ENCODE peak calls at places on chromosomes 7 and 10, in seven cellular contexts. N is AG04450; L is AG09309; A is fibroblast of pulmonary artery; K is cardiac muscle cell; Z is body of pancreas; W is CD8-positive, alpha-beta T cell. E is an unnamed sample.

GRCh38 chr7:74311305-74311744 is 22.1 kb downstream of the CLIP2 start:
- DNase-seq in K (no peak), N (no peak), A (peak; percentile 15), L (no peak), W (no peak), Z (no peak), E (no peak)

GRCh38 chr10:51804861-51805260 is 105.5 kb upstream of the CSTF2T start:
- DNase-seq in K (peak; percentile 27), Z (no peak), W (no peak), L (peak; percentile 8), N (peak; percentile 7), A (peak; percentile 22), E (no peak)

GRCh38 chr7:90625562-90625961 is 29.4 kb downstream of the CDK14 start:
- DNase-seq in W (no peak), K (peak; percentile 95), N (peak; percentile 16), L (no peak), Z (peak; percentile 39), A (peak; percentile 93), E (no peak)

GRCh38 chr7:30148951-30149459 is 14.2 kb downstream of the MTURN start:
- DNase-seq in N (no peak), K (no peak), A (no peak), W (peak; percentile 60), L (no peak), Z (peak; percentile 56), E (no peak)

GRCh38 chr7:155788616-155789000 is 23.7 kb downstream of the SHH start:
- DNase-seq in L (no peak), K (no peak), W (no peak), N (no peak), A (no peak), Z (no peak), E (no peak)

GRCh38 chr10:91410638-91411367 is 659 bp downstream of the HECTD2 start:
- DNase-seq in N (no peak), Z (peak; percentile 20), W (no peak), A (peak; percentile 54), K (peak; percentile 50), L (no peak), E (no peak)

GRCh38 chr10:58106211-58107035 is 161.3 kb downstream of the IPMK start:
- DNase-seq in Z (no peak), K (no peak), W (no peak), A (no peak), L (no peak), N (no peak), E (no peak)

GRCh38 chr7:100171087-100171681 is 2.8 kb upstream of the GAL3ST4 start:
- DNase-seq in L (no peak), K (no peak), A (no peak), Z (no peak), N (no peak), W (peak; percentile 69), E (no peak)

GRCh38 chr7:158558816-158559215 is 28.8 kb downstream of the PTPRN2 start:
- DNase-seq in W (no peak), A (no peak), L (no peak), Z (no peak), N (no peak), K (no peak), E (no peak)

GRCh38 chr7:84136809-84137208 is 57.8 kb downstream of the SEMA3A start:
- DNase-seq in N (no peak), K (no peak), A (no peak), W (no peak), L (no peak), Z (no peak), E (no peak)

GRCh38 chr7:119483364-119483763 is 789.6 kb upstream of the KCND2 start:
- DNase-seq in Z (no peak), A (no peak), K (no peak), N (no peak), L (no peak), W (no peak), E (no peak)

GRCh38 chr10:4083509-4084003 is 298.5 kb upstream of the KLF6 start:
- DNase-seq in A (peak; percentile 82), N (no peak), L (no peak), K (peak; percentile 77), W (no peak), Z (no peak), E (no peak)

GRCh38 chr7:47478017-47478344 is 103.9 kb downstream of the TNS3 start:
- DNase-seq in W (no peak), A (peak; percentile 36), Z (peak; percentile 66), L (no peak), N (no peak), K (peak; percentile 56), E (no peak)

GRCh38 chr10:70562036-70562710 is 40.4 kb downstream of the PRF1 start:
- DNase-seq in K (no peak), W (no peak), Z (no peak), N (no peak), A (no peak), L (no peak), E (no peak)

GRCh38 chr7:80236696-80237095 is 102.1 kb downstream of the GNAI1 start:
- DNase-seq in Z (no peak), N (no peak), W (no peak), A (no peak), K (no peak), L (no peak), E (no peak)

GRCh38 chr10:119459681-119460340 is 82.7 kb downstream of the RGS10 start:
- DNase-seq in N (no peak), K (no peak), Z (no peak), A (no peak), W (no peak), L (no peak), E (no peak)

GRCh38 chr7:128032605-128033235 is 1.5 kb upstream of the LRRC4 start:
- DNase-seq in N (no peak), A (no peak), K (peak; percentile 18), W (no peak), L (no peak), Z (no peak), E (no peak)

DNA sequence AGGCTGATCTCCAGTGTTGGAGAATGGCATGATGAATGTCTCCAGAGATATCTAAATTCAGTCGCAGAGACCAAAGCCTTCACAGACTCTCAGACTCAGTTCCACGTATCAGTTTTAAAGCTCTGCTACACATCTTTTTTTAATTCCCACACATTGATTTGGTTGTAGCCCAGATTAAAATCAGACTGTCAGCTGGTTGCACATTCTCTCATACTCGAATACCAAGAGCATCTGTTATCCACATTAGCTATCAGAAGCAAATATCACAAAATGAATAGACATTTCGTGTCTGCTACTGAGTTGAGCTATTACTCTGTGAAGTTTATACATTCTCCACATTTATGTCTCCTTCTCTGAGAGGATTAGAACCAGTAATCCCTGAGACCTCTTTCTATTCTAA is 229.2 kb downstream of the GPAM start:
- DNase-seq in W (no peak), Z (no peak), L (no peak), K (no peak), N (no peak), A (no peak), E (no peak)
- TF ChIP-seq CTCF in W (no peak), Z (no peak), L (no peak), K (no peak), N (no peak), A (no peak), E (no peak)

DNA sequence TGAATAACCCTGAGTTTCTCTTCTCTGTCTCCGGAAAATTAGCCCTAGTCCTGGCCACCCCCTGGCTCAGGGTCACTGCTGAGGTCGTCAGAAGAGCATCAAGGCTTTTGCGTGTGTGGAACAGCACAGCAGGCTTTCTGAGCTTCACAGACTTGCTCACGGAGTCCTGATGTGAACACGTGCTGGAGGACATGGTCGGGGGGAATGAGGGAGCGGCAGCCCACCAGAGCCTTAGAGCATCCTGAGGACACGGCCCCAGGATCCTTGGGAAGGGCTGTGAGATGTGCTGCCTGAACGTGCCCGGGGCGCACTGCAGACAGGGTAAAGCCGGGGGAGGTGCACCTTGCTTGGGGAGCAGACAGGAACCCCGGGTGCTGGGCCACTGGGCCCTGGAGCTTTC is 28.8 kb downstream of the TMEM120A start:
- DNase-seq in W (no peak), N (no peak), K (no peak), A (no peak), L (no peak), Z (no peak), E (no peak)
- H3K4me3 ChIP-seq in W (no peak overlapping the region), N (no peak overlapping the region), K (no peak overlapping the region), A (no peak overlapping the region), L (no peak overlapping the region), Z (no peak overlapping the region), E (no peak overlapping the region)

DNA sequence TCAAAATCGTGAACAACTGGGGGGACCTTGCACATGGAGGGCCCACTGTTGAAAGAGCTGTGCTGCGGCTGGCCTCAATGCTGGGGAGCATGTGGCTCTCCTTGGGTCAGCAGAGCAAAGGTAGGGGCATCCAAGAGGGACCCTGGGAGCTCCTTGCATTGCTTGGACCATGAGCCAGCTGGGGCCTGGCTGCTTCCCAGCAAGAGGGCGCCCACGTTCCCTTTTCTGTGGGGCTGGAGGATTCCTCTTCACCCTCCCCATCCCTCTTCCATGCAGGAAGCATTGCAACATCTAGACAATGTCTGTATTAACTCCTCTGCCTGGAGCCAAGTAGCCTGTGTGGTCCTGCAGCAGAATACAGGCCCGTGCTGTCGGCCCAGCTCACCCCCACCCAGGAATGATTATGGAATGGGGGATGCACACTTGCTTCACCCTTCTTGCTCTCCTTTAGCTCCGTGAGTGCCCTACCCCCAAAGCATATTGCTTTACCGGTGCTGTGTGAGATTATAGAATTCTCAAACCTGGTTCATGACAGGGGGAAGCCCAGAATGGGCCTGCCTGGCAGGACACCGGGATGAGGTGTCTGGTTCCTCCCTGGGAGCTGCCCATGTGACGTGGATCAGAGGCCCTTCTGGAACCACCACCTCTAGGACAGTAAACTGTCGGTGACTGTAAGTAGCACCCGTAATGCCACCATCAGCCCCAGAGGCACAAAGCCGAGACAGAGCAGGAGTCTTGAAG is 61.9 kb downstream of the SYPL1 start:
- DNase-seq in Z (no peak), K (peak; percentile 93), N (peak; percentile 38), L (peak; percentile 32), A (peak; percentile 92), W (no peak), E (no peak)
- TF ChIP-seq CTCF in Z (no peak), K (peak; percentile 56), N (peak; percentile 35), L (peak; percentile 36), A (peak; percentile 51), W (no peak), E (peak; percentile 30)

GRCh38 chr7:41698726-41699125 is 4.2 kb downstream of the INHBA start:
- DNase-seq in L (no peak), N (peak; percentile 69), K (peak; percentile 35), Z (no peak), W (no peak), A (peak; percentile 52), E (no peak)

GRCh38 chr7:41701068-41701467 is 1.8 kb downstream of the INHBA start:
- DNase-seq in W (no peak), N (no peak), Z (no peak), L (no peak), K (no peak), A (no peak), E (no peak)

GRCh38 chr7:41698114-41698513 is 4.8 kb downstream of the INHBA start:
- DNase-seq in K (no peak), A (no peak), L (no peak), N (no peak), W (no peak), Z (no peak), E (no peak)

GRCh38 chr7:41700044-41700471 is 2.8 kb downstream of the INHBA start:
- DNase-seq in L (no peak), W (no peak), K (peak; percentile 25), N (no peak), A (no peak), Z (no peak), E (no peak)

DNA sequence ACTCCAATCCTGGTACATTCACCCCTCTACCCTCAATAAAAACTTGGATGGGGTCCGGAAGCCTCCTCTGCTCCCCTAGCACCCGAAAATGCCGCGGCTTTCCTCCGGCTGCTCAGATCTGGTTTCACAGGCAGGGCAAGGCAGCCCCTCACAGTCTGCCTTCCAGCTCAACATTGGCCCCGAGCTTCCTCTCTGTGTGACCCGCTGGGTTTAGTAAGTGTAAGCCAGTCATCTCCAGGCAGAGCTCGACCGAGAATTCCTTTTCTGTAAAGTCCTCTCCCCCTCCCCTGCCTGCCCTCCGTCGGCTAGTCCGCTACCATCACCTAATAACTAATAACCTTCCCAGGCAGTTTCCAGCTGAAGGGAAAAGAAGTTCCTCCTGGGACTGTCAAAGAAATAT is 3.4 kb downstream of the INHBA start:
- DNase-seq in K (peak; percentile 50), Z (no peak), N (no peak), L (no peak), A (peak; percentile 43), W (no peak), E (no peak)
- H3K4me3 ChIP-seq in K (peak overlapping the region; percentile 39), Z (no peak overlapping the region), N (peak overlapping the region; percentile 81), L (peak overlapping the region; percentile 60), A (peak overlapping the region; percentile 62), W (no peak overlapping the region), E (peak overlapping the region; percentile 50)

E was measured in epithelial cell of proximal tubule.